ENCODE peak calls at places on chromosomes 3 and 15, in seven cellular contexts. A, B, U, J, Z, K and R are unnamed samples.

GRCh38 chr3:189941679-189942078 is 179.0 kb downstream of the P3H2 start:
- DNase-seq in K (peak), U (no peak), A (peak), B (no peak), Z (no peak), J (peak), R (peak)

GRCh38 chr3:42025388-42026138 is 63.7 kb upstream of the ULK4 start:
- DNase-seq in J (no peak), U (peak), K (peak), B (peak), Z (peak), A (peak), R (peak)

GRCh38 chr3:172140499-172141391 is 101.4 kb downstream of the FNDC3B start:
- DNase-seq in Z (peak), A (peak), U (no peak), B (no peak), J (peak), K (peak), R (peak)

GRCh38 chr3:149736180-149737100 is 15.8 kb downstream of the COMMD2 start:
- DNase-seq in Z (no peak), J (peak), U (no peak), A (peak), K (peak), B (no peak), R (peak)

GRCh38 chr3:190303887-190304286 is 18.4 kb downstream of the CLDN1 start:
- DNase-seq in A (no peak), B (no peak), J (peak), K (no peak), Z (no peak), U (no peak), R (peak)

GRCh38 chr15:50712018-50712417 is 25.4 kb upstream of the TRPM7 start:
- DNase-seq in U (no peak), Z (no peak), B (no peak), K (no peak), J (no peak), A (no peak), R (no peak)

GRCh38 chr15:36860792-36861191 is 239.6 kb downstream of the MEIS2 start:
- DNase-seq in K (no peak), Z (no peak), U (no peak), B (no peak), A (no peak), J (no peak), R (no peak)

GRCh38 chr3:123194552-123194951 is 7.2 kb upstream of the SEC22A start:
- DNase-seq in A (peak), U (peak), K (peak), J (peak), B (no peak), Z (no peak), R (peak)

GRCh38 chr3:138381413-138381901 is 33.1 kb downstream of the MRAS start:
- DNase-seq in B (no peak), K (no peak), U (peak), Z (no peak), J (no peak), A (peak), R (peak)

GRCh38 chr15:63439536-63440264 is 58.1 kb upstream of the CA12 start:
- DNase-seq in J (no peak), A (no peak), Z (no peak), K (no peak), B (no peak), U (no peak), R (peak)

GRCh38 chr15:53351373-53351772 is 408.1 kb downstream of the WDR72 start:
- DNase-seq in A (no peak), Z (no peak), K (no peak), U (no peak), J (no peak), B (no peak), R (no peak)

GRCh38 chr3:172550347-172550943 is 27.2 kb upstream of the TNFSF10 start:
- DNase-seq in B (no peak), A (peak), Z (peak), U (no peak), J (no peak), K (peak), R (peak)

GRCh38 chr3:25856902-25857518 is 67.1 kb downstream of the OXSM start:
- DNase-seq in A (peak), Z (peak), J (peak), K (peak), B (no peak), U (no peak), R (peak)

GRCh38 chr15:74598126-74598842 is 17.4 kb upstream of the CLK3 start:
- DNase-seq in K (peak), Z (peak), B (peak), U (peak), J (peak), A (peak), R (peak)

GRCh38 chr15:88900309-88900981 is 5.1 kb upstream of the HAPLN3 start:
- DNase-seq in K (peak), B (no peak), J (no peak), U (no peak), A (peak), Z (no peak), R (peak)

GRCh38 chr15:85831415-85832113 is 36.8 kb upstream of the KLHL25 start:
- DNase-seq in A (peak), Z (peak), U (peak), K (peak), B (peak), J (peak), R (peak)

GRCh38 chr3:191269289-191270085 is 59.7 kb upstream of the CCDC50 start:
- DNase-seq in A (peak), Z (no peak), B (no peak), J (no peak), U (no peak), K (no peak), R (peak)

GRCh38 chr15:39579487-39580116 is 1.3 kb upstream of the THBS1 start:
- DNase-seq in B (peak), J (peak), Z (no peak), K (peak), U (peak), A (peak), R (peak)

GRCh38 chr3:45165497-45166282 is 19.5 kb upstream of the CDCP1 start:
- DNase-seq in U (no peak), A (no peak), J (no peak), Z (no peak), K (no peak), B (no peak), R (no peak)

GRCh38 chr3:141659821-141660597 is 78.1 kb upstream of the RNF7 start:
- DNase-seq in A (peak), J (no peak), K (peak), B (peak), Z (peak), U (peak), R (no peak)

GRCh38 chr15:66293419-66294156 is at the start of gene DIS3L:
- DNase-seq in B (no peak), U (peak), A (peak), Z (peak), K (peak), J (peak), R (peak)

GRCh38 chr3:67154429-67154828 is 156.3 kb downstream of the KBTBD8 start:
- DNase-seq in U (no peak), A (no peak), Z (no peak), K (no peak), J (peak), B (no peak), R (no peak)

GRCh38 chr15:60681353-60681752 is 202.4 kb upstream of the ICE2 start:
- DNase-seq in Z (no peak), A (no peak), J (no peak), K (no peak), U (no peak), B (no peak), R (no peak)

GRCh38 chr15:70195171-70195807 is 97.6 kb upstream of the TLE3 start:
- DNase-seq in J (no peak), U (no peak), K (no peak), B (no peak), Z (no peak), A (no peak), R (no peak)

GRCh38 chr15:51846066-51846462 is 16.6 kb downstream of the TMOD3 start:
- DNase-seq in K (peak), U (no peak), Z (peak), B (no peak), A (no peak), J (no peak), R (no peak)

GRCh38 chr15:52657338-52657737 is 21.9 kb downstream of the ATOSA start:
- DNase-seq in A (peak), Z (no peak), K (no peak), B (no peak), J (no peak), U (no peak), R (peak)

GRCh38 chr15:40793216-40793989 is 13.5 kb upstream of the ZFYVE19 start:
- DNase-seq in A (peak), U (no peak), K (peak), J (peak), B (no peak), Z (no peak), R (peak)

GRCh38 chr3:61562810-61563613 is 1.6 kb downstream of the PTPRG start:
- DNase-seq in U (peak), A (peak), K (no peak), Z (no peak), B (no peak), J (peak), R (no peak)

GRCh38 chr3:184811663-184811998 is 335 bp upstream of the VPS8 start:
- DNase-seq in J (no peak), U (no peak), B (no peak), A (no peak), Z (no peak), K (no peak), R (no peak)

GRCh38 chr15:63524316-63525015 is 20.1 kb downstream of the USP3 start:
- DNase-seq in U (no peak), B (no peak), A (no peak), Z (no peak), K (no peak), J (no peak), R (no peak)

GRCh38 chr15:68644088-68644904 is 65.5 kb downstream of the CORO2B start:
- DNase-seq in K (peak), B (peak), Z (no peak), A (peak), J (no peak), U (no peak), R (peak)

GRCh38 chr3:157120071-157120892 is 39.7 kb downstream of the CCNL1 start:
- DNase-seq in U (no peak), A (no peak), Z (no peak), K (no peak), J (peak), B (no peak), R (no peak)

GRCh38 chr3:149247025-149247710 is 25.5 kb upstream of the CP start:
- DNase-seq in B (no peak), U (no peak), J (no peak), K (peak), Z (peak), A (peak), R (peak)

GRCh38 chr15:36313021-36313420 is 266.4 kb upstream of the CDIN1 start:
- DNase-seq in J (no peak), K (no peak), U (no peak), A (peak), Z (no peak), B (no peak), R (peak)

GRCh38 chr3:128254967-128255366 is 101.7 kb downstream of the EEFSEC start:
- DNase-seq in Z (no peak), B (no peak), U (no peak), J (no peak), K (no peak), A (no peak), R (no peak)
- TF ChIP-seq CTCF in Z (no peak), B (no peak), U (no peak), J (no peak), K (no peak), A (no peak), R (no peak)

GRCh38 chr3:87057474-87057873 is 66.5 kb upstream of the VGLL3 start:
- DNase-seq in J (no peak), Z (no peak), K (no peak), B (no peak), U (no peak), A (no peak), R (no peak)

DNA sequence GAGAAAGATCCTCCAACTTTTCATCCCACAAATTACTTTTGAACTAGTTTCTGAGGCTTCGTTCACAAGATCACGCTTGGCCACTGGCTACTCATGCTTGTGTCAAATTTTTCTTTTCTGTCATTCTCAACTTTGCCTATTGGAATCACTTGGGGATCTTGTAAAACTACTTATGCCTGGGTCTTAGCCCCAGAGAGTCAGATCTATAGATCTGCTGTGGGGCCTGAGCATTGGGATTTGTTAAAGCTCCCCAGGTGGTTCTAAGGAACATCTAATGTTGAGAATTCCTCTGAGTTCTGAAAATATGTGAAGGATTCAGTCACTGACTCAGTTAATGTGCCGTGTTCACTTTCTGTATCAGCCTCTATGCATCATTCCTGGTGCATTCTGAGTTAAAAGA is 71.7 kb upstream of the VGLL3 start:
- DNase-seq in U (no peak), Z (no peak), J (no peak), K (no peak), A (no peak), B (no peak), R (no peak)
- H3K4me3 ChIP-seq in U (no peak), Z (no peak), J (no peak), K (no peak), A (no peak), B (no peak), R (no peak)

GRCh38 chr15:101725073-101725472 is 800 bp upstream of the TARS3 start:
- DNase-seq in Z (no peak), B (no peak), K (no peak), U (no peak), A (no peak), J (no peak), R (no peak)

GRCh38 chr15:101723161-101723873 is 956 bp downstream of the TARS3 start:
- DNase-seq in K (no peak), J (no peak), B (no peak), A (peak), U (no peak), Z (peak), R (peak)

GRCh38 chr15:101724675-101725005 is 367 bp upstream of the TARS3 start:
- DNase-seq in A (no peak), J (no peak), Z (no peak), K (no peak), U (no peak), B (no peak), R (no peak)

GRCh38 chr15:101727186-101727585 is 2.9 kb upstream of the TARS3 start:
- DNase-seq in K (no peak), Z (no peak), J (no peak), B (no peak), U (no peak), A (no peak), R (no peak)

GRCh38 chr15:101723874-101724674 is at the start of gene TARS3:
- DNase-seq in U (peak), Z (peak), K (peak), A (peak), B (peak), J (peak), R (peak)
- TF ChIP-seq CTCF in U (no peak), Z (peak), K (no peak), A (no peak), B (peak), J (peak), R (no peak)

GRCh38 chr3:15403965-15404364 is 23.4 kb downstream of the METTL6 start:
- DNase-seq in Z (no peak), J (no peak), K (no peak), U (no peak), B (no peak), A (no peak), R (no peak)
- H3K4me3 ChIP-seq in Z (no peak), J (no peak), K (no peak), U (no peak), B (no peak), A (no peak), R (no peak)